ENCODE peak calls at places on chromosomes 6 and 20, in seven cellular contexts. W, D, Y, L, G, X and H are unnamed samples.

GRCh38 chr6:137705166-137706064 is 161.6 kb upstream of the TNFAIP3 start:
- DNase-seq in Y (no peak), X (peak; percentile 24), W (peak; percentile 71), L (peak; percentile 85), G (peak; percentile 77), D (peak; percentile 70), H (peak; percentile 20)

GRCh38 chr6:57297505-57297904 is 19.9 kb upstream of the PRIM2 start:
- DNase-seq in Y (no peak), G (no peak), W (no peak), L (no peak), X (no peak), D (no peak), H (no peak)

GRCh38 chr6:154358019-154358545 is 1.5 kb upstream of the IPCEF1 start:
- DNase-seq in X (no peak), G (no peak), Y (no peak), W (no peak), D (no peak), L (no peak), H (no peak)

GRCh38 chr6:169991031-169991390 is 239.6 kb downstream of the ERMARD start:
- DNase-seq in D (no peak), W (no peak), G (no peak), Y (no peak), L (no peak), X (no peak), H (no peak)

GRCh38 chr6:17967668-17968067 is 19.8 kb downstream of the KIF13A start:
- DNase-seq in L (no peak), D (no peak), W (no peak), G (no peak), Y (no peak), X (no peak), H (no peak)

GRCh38 chr6:5511924-5512323 is 250.6 kb downstream of the FARS2 start:
- DNase-seq in W (no peak), Y (no peak), L (no peak), X (no peak), D (no peak), G (peak; percentile 23), H (peak; percentile 79)

GRCh38 chr20:37958856-37959255 is 55.9 kb downstream of the VSTM2L start:
- DNase-seq in G (peak; percentile 57), Y (no peak), X (no peak), L (peak; percentile 19), D (no peak), W (no peak), H (no peak)

GRCh38 chr20:57252559-57253162 is 13.8 kb downstream of the BMP7 start:
- DNase-seq in L (no peak), W (no peak), G (no peak), Y (no peak), D (no peak), X (no peak), H (no peak)

GRCh38 chr6:166031275-166031674 is 136.4 kb downstream of the TBXT start:
- DNase-seq in X (no peak), L (no peak), W (no peak), G (no peak), D (no peak), Y (no peak), H (no peak)

GRCh38 chr6:18562726-18563125 is 175.6 kb downstream of the RNF144B start:
- DNase-seq in X (no peak), G (no peak), L (no peak), D (no peak), W (no peak), Y (no peak), H (no peak)

GRCh38 chr6:169428532-169428931 is 174.9 kb upstream of the THBS2 start:
- DNase-seq in D (no peak), X (no peak), W (no peak), L (no peak), G (no peak), Y (no peak), H (no peak)

GRCh38 chr6:43924222-43924702 is 154.3 kb downstream of the VEGFA start:
- DNase-seq in W (no peak), Y (peak; percentile 47), X (no peak), L (no peak), G (no peak), D (no peak), H (no peak)

GRCh38 chr20:32780749-32781402 is 18.7 kb downstream of the DNMT3B start:
- DNase-seq in Y (no peak), D (no peak), W (no peak), X (no peak), L (no peak), G (no peak), H (no peak)

GRCh38 chr20:22472386-22472785 is 112.0 kb downstream of the FOXA2 start:
- DNase-seq in D (no peak), X (no peak), L (no peak), W (peak; percentile 61), G (no peak), Y (no peak), H (no peak)

GRCh38 chr6:170393807-170394399 is 87.3 kb downstream of the FAM120B start:
- DNase-seq in D (no peak), G (no peak), W (no peak), Y (no peak), L (no peak), X (no peak), H (no peak)

GRCh38 chr6:67287566-67287965 is 1347.5 kb upstream of the ADGRB3 start:
- DNase-seq in L (no peak), G (no peak), X (no peak), W (no peak), D (no peak), Y (no peak), H (no peak)

GRCh38 chr20:63132131-63132714 is 83.7 kb downstream of the YTHDF1 start:
- DNase-seq in D (no peak), W (no peak), Y (no peak), X (no peak), G (no peak), L (no peak), H (no peak)

GRCh38 chr6:10271982-10272381 is 142.9 kb downstream of the TFAP2A start:
- DNase-seq in L (no peak), W (no peak), G (no peak), D (no peak), X (no peak), Y (no peak), H (no peak)

GRCh38 chr20:25865715-25866656 is 169.3 kb upstream of the ZNF337 start:
- DNase-seq in G (peak; percentile 39), Y (peak; percentile 83), D (peak; percentile 75), L (peak; percentile 74), W (peak; percentile 73), X (peak; percentile 49), H (peak; percentile 34)

GRCh38 chr6:44073612-44074382 is 53.5 kb downstream of the MRPL14 start:
- DNase-seq in W (no peak), D (no peak), Y (peak; percentile 66), X (no peak), G (no peak), L (peak; percentile 74), H (no peak)

GRCh38 chr20:57200882-57201723 is 65.3 kb downstream of the BMP7 start:
- DNase-seq in X (no peak), Y (peak; percentile 42), L (no peak), D (no peak), G (no peak), W (no peak), H (no peak)

GRCh38 chr20:38210741-38211140 is 45.7 kb upstream of the TGM2 start:
- DNase-seq in D (no peak), L (no peak), Y (no peak), G (no peak), W (no peak), X (no peak), H (no peak)

GRCh38 chr20:57698867-57699275 is 10.9 kb downstream of the PMEPA1 start:
- DNase-seq in L (no peak), W (no peak), G (no peak), D (no peak), Y (no peak), X (no peak), H (no peak)

DNA sequence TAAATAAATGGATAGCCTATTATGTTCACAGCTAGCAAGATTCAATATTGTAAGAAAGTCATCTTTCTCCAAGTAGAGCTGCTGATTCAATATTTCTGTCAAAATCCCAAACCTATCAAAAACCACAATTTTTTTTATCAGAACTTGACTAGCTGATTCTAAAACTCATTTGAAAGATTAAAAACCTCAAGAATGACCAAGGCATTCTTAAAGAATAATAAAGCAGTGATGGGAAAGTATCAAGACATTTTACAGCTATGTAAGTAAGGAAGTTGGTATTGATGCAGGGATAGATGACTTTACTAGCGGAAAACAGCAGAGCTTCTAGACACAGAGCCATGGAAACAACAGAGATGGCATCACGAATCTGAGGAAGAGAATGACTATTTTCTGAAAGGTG is 64.7 kb downstream of the SAMD3 start:
- DNase-seq in L (no peak), X (no peak), D (no peak), Y (no peak), G (no peak), W (no peak), H (no peak)
- TF ChIP-seq POLR2AphosphoS5 in L (no peak), X (no peak), D (no peak), Y (no peak), G (no peak), W (no peak), H (no peak)

GRCh38 chr6:14742171-14742570 is 503.7 kb upstream of the JARID2 start:
- DNase-seq in L (no peak), G (no peak), X (no peak), W (no peak), D (no peak), Y (no peak), H (no peak)
- H3K9ac ChIP-seq in L (no peak overlapping the region), G (no peak overlapping the region), X (peak overlapping the region; percentile 68), W (no peak overlapping the region), D (no peak overlapping the region), Y (no peak overlapping the region), H (no peak overlapping the region)

GRCh38 chr6:52921743-52922142 is 12.2 kb upstream of the GSTA3 start:
- DNase-seq in W (no peak), X (no peak), L (no peak), D (no peak), G (no peak), Y (no peak), H (no peak)
- H3K27ac ChIP-seq in W (no peak overlapping the region), X (no peak overlapping the region), L (no peak overlapping the region), D (no peak overlapping the region), G (no peak overlapping the region), Y (no peak overlapping the region), H (no peak overlapping the region)

GRCh38 chr6:12719017-12719416 is 2.5 kb downstream of the PHACTR1 start:
- DNase-seq in D (no peak), X (no peak), G (no peak), L (no peak), Y (no peak), W (no peak), H (no peak)

GRCh38 chr6:12720310-12720709 is 3.7 kb downstream of the PHACTR1 start:
- DNase-seq in Y (no peak), L (no peak), X (no peak), W (no peak), G (no peak), D (no peak), H (no peak)

GRCh38 chr6:12716298-12716853 is at the start of gene PHACTR1:
- DNase-seq in D (no peak), G (no peak), Y (no peak), L (no peak), X (no peak), W (no peak), H (no peak)

GRCh38 chr6:12717356-12717755 is 789 bp downstream of the PHACTR1 start:
- DNase-seq in Y (peak; percentile 40), D (no peak), W (peak; percentile 15), L (no peak), X (no peak), G (no peak), H (no peak)

GRCh38 chr6:12718025-12718424 is 1.5 kb downstream of the PHACTR1 start:
- DNase-seq in G (no peak), Y (no peak), W (peak; percentile 31), D (no peak), L (no peak), X (no peak), H (no peak)
- TF ChIP-seq POLR2AphosphoS5 in G (no peak), Y (no peak), W (no peak), D (no peak), L (no peak), X (no peak), H (no peak)

GRCh38 chr6:157174731-157175130 is 148.6 kb downstream of the TMEM242 start:
- DNase-seq in D (no peak), W (no peak), L (no peak), G (no peak), X (no peak), Y (peak; percentile 57), H (no peak)
- H3K9ac ChIP-seq in D (no peak overlapping the region), W (no peak overlapping the region), L (no peak overlapping the region), G (no peak overlapping the region), X (no peak overlapping the region), Y (no peak overlapping the region), H (no peak overlapping the region)